ENCODE peak calls at places on chromosomes 4 and X, in four cellular contexts. J, S, P and G are unnamed samples.

GRCh38 chrX:23822397-23822796 is 39.4 kb downstream of the SAT1 start:
- DNase-seq in J (no peak), S (peak), P (no peak), G (peak)

GRCh38 chr4:2295535-2296442 is 33.9 kb upstream of the MXD4 start:
- DNase-seq in P (no peak), J (no peak), S (no peak), G (no peak)

GRCh38 chrX:111164728-111165127 is 68.7 kb downstream of the PAK3 start:
- DNase-seq in S (peak), J (no peak), P (no peak), G (no peak)

GRCh38 chr4:166257891-166258290 is 384.9 kb downstream of the TLL1 start:
- DNase-seq in S (no peak), P (no peak), J (no peak), G (no peak)

GRCh38 chr4:3432381-3432790 is 9.4 kb upstream of the HGFAC start:
- DNase-seq in J (no peak), S (no peak), P (no peak), G (no peak)

GRCh38 chr4:54449999-54450398 is 207.8 kb upstream of the KIT start:
- DNase-seq in P (no peak), J (no peak), S (no peak), G (no peak)

GRCh38 chr4:25098964-25099843 is 61.0 kb downstream of the SEPSECS start:
- DNase-seq in S (peak), P (peak), J (no peak), G (no peak)

GRCh38 chr4:69849297-69849696 is 10.6 kb downstream of the SULT1E1 start:
- DNase-seq in S (no peak), P (no peak), J (no peak), G (no peak)

GRCh38 chr4:15652191-15652590 is 3.0 kb downstream of the FBXL5 start:
- DNase-seq in S (peak), J (no peak), P (no peak), G (no peak)

GRCh38 chrX:121216979-121217378 is 169.6 kb downstream of the GLUD2 start:
- DNase-seq in J (no peak), S (no peak), P (no peak), G (no peak)

GRCh38 chr4:42789168-42789567 is 103.3 kb upstream of the GRXCR1 start:
- DNase-seq in P (no peak), J (no peak), S (no peak), G (no peak)

GRCh38 chrX:8345473-8345872 is 119.2 kb upstream of the VCX3B start:
- DNase-seq in S (no peak), J (no peak), P (no peak), G (peak)

GRCh38 chr4:142386450-142386849 is 459.7 kb downstream of the INPP4B start:
- DNase-seq in S (no peak), J (no peak), P (no peak), G (no peak)

GRCh38 chr4:153651961-153652784 is 31.9 kb upstream of the TLR2 start:
- DNase-seq in J (no peak), S (no peak), P (no peak), G (no peak)
- TF ChIP-seq MAZ in J (no peak), S (no peak), P (no peak), G (no peak)

GRCh38 chrX:38975368-38975767 is 174.1 kb downstream of the MID1IP1 start:
- DNase-seq in J (no peak), S (no peak), P (no peak), G (no peak)

GRCh38 chrX:38974542-38974941 is 173.3 kb downstream of the MID1IP1 start:
- DNase-seq in S (no peak), J (no peak), P (no peak), G (no peak)

GRCh38 chrX:38970845-38971244 is 169.6 kb downstream of the MID1IP1 start:
- DNase-seq in P (no peak), J (no peak), S (no peak), G (no peak)

GRCh38 chrX:38970074-38970473 is 168.8 kb downstream of the MID1IP1 start:
- DNase-seq in P (no peak), J (no peak), S (no peak), G (no peak)

DNA sequence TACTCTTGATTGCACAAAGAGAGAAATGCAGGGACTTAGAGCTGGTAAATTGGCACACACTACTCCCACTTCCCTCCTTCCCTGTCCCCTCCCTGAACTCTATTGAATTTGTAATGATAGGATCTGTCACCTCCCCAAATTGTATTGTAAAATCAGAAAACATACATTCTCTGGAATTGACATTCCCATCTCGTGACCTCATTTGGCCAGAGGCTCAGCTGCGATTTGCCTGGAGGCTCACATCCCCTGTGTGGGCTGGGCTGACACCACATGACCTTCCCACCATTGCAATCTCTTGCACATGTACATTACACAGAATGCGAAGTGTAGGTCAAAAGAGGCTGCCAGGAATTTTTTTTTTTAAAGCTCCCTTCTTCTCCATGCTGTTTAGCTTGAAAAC is 172.1 kb downstream of the MID1IP1 start:
- DNase-seq in S (peak), P (no peak), J (no peak), G (no peak)
- TF ChIP-seq MAZ in S (no peak), P (no peak), J (no peak), G (no peak)

GRCh38 chr4:128386761-128387599 is 99.4 kb upstream of the PGRMC2 start:
- DNase-seq in S (peak), J (peak), P (peak), G (no peak)

GRCh38 chr4:128385683-128386304 is 98.2 kb upstream of the PGRMC2 start:
- DNase-seq in J (peak), P (no peak), S (peak), G (peak)

GRCh38 chr4:128388352-128388630 is 100.7 kb upstream of the PGRMC2 start:
- DNase-seq in J (no peak), S (no peak), P (no peak), G (no peak)

GRCh38 chr4:128385199-128385598 is 97.6 kb upstream of the PGRMC2 start:
- DNase-seq in J (no peak), P (no peak), S (no peak), G (no peak)

GRCh38 chr4:128387600-128388351 is 100.2 kb upstream of the PGRMC2 start:
- DNase-seq in P (no peak), S (peak), J (no peak), G (no peak)
- TF ChIP-seq MAZ in P (no peak), S (no peak), J (no peak), G (no peak)

DNA sequence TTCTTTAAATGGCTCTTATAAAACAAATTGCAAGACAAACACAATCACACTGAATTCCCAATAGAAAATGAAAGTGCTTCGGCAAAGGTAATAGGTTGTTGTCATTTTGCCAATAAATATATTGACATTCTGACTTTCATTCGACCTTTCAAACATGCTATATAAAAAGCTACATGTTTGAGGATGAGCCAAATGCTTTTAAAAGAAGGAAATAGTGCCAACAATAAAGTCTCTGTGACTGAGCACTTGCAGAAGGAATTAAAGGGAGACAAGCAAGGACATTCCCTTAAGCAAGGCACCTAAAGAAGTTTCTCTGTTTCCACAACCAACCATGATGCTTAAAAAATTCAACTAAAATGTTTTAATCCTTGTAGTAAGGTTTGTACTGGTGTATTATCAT is 389.9 kb downstream of the PDGFC start:
- DNase-seq in P (no peak), S (no peak), J (no peak), G (no peak)
- TF ChIP-seq MAZ in P (no peak), S (no peak), J (no peak), G (no peak)

GRCh38 chr4:41122775-41123174 is 91.6 kb downstream of the APBB2 start:
- DNase-seq in J (no peak), S (no peak), P (no peak), G (no peak)

GRCh38 chr4:41122309-41122708 is 92.0 kb downstream of the APBB2 start:
- DNase-seq in S (no peak), J (no peak), P (no peak), G (no peak)

GRCh38 chr4:41119867-41120295 is 94.5 kb downstream of the APBB2 start:
- DNase-seq in S (no peak), J (no peak), P (no peak), G (no peak)

GRCh38 chr4:41121906-41122305 is 92.4 kb downstream of the APBB2 start:
- DNase-seq in J (no peak), P (no peak), S (no peak), G (no peak)

GRCh38 chr4:41120297-41121217 is 93.8 kb downstream of the APBB2 start:
- DNase-seq in J (no peak), P (no peak), S (peak), G (no peak)
- TF ChIP-seq MAZ in J (no peak), P (no peak), S (no peak), G (no peak)

GRCh38 chr4:169663894-169664293 is 43.5 kb downstream of the CLCN3 start:
- DNase-seq in S (peak), J (no peak), P (no peak), G (peak)
- TF ChIP-seq MAZ in S (no peak), J (no peak), P (no peak), G (no peak)

DNA sequence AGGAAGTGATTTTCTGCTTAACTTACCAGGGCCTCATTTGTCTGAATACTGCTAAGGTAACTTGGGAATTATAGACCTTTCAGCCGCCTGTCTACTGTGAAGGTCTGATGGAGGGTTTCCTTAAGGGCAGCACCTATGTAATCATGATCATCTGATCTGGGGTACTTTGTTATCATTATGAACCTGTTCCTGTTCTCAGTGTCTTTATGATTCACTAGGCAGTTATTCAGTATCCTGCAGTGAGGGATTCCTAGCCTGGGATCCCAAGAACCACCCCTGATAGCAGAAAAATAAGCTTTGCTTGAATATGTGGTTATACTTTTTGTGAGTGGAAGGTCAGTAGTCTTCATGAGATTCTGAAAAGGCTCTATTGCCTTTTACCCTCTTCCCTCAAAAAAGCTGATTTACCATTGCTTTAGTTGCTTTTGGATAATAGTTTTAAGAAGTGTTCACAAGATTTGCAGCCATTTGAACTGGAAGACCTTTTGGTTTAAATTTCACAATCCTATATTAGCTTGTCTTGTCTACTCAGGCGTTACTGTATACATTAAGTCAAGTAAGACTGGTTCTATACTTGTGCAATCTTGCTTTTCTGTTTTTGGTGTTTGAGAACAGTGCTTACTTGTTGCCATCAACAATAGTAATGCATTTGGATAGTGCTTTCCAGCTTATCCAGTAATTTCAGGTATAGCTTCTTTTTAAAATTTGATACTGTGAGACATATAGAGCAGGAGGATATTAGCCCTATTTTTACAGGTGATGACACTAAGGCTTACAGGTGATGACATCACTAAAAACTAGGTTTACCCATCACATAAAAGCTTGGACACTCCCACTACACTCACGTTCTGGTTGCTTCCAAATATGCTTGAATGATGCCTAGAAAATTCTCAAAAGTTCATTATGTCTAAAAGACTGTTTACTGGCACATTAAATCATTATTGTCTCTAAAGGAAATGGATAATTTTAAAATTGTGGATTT is 60.0 kb downstream of the FHIP1A start:
- DNase-seq in P (no peak), S (no peak), J (no peak), G (no peak)
- TF ChIP-seq MAZ in P (no peak), S (no peak), J (no peak), G (no peak)

GRCh38 chr4:38512840-38513239 is 151.2 kb upstream of the KLF3 start:
- DNase-seq in S (no peak), P (no peak), J (no peak), G (no peak)

GRCh38 chr4:38510201-38510600 is 153.8 kb upstream of the KLF3 start:
- DNase-seq in P (no peak), S (no peak), J (no peak), G (no peak)

GRCh38 chr4:38511702-38512101 is 152.3 kb upstream of the KLF3 start:
- DNase-seq in P (no peak), S (no peak), J (no peak), G (no peak)

GRCh38 chr4:38514465-38515146 is 149.4 kb upstream of the KLF3 start:
- DNase-seq in J (no peak), S (no peak), P (no peak), G (no peak)

DNA sequence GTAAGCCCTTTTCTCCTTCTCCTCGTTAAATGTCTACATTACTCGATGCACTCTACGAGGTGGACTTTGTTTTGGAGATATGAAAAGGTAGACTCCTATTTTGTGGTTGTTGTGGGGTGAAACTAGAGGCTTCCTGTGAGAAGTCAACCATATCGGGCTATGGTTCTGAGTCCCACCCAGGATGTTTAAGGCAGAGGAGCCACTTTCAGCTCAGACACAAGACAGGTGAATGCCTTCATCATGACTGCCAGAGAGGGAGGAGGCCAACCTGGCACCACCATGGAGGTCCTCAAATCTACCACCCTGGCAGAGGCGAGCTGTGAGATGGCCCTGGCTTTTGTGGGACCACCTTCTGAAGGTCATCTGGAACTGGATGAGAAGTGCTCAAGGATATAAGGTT is 154.4 kb upstream of the KLF3 start:
- DNase-seq in P (no peak), J (no peak), S (no peak), G (no peak)
- TF ChIP-seq MAZ in P (no peak), J (no peak), S (no peak), G (no peak)

DNA sequence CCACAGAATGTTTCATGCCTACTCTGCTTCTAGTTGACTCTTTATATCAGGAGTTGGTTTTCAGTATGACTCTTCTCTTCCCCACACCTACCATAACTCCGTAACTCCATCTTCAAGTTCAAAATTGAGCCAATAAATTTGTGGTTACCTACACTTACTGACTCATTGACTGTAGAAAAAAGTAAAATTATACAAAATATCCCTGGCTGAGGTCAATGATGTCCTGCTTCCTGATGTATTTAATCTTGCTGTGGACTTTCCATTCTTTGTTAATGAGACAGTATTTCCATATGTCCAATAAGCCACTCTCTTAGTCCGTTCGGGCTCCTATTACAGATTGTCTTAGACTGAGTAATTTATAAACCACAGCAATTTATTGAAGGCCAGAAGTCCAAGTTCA is 9.9 kb upstream of the NLGN4X start:
- DNase-seq in J (no peak), S (no peak), P (no peak), G (no peak)
- TF ChIP-seq MAZ in J (no peak), S (no peak), P (no peak), G (no peak)

DNA sequence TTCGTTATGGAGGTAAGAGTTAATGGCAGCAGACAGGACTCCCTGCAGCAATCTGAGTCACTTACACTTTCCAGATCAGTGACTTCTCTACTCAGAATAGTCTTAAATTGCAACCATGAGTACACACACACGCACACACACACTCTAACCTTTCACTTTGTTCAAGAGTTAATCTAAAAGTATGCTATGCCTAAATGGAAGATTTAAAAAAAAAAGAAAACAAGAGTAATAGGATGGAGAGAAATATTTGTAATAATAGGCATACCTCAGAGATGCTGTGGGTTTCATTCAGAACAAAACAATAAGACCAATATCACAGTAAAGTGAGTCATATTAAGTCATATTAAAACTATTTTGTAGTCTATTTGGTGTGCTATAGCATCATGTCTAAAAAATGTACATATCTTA is 969.1 kb upstream of the PCDH10 start:
- DNase-seq in S (peak), J (no peak), P (no peak), G (no peak)
- TF ChIP-seq MAZ in S (no peak), J (no peak), P (no peak), G (no peak)